ENCODE peak calls at places on chromosomes 16 and 17, in five cellular contexts. E is tibial artery, Q is fibroblast of lung, Z is A549, F is HCT116. X is an unnamed sample.

GRCh38 chr17:73593249-73593965 is 50.8 kb downstream of the SDK2 start:
- DNase-seq in E (no peak), Q (no peak), Z (no peak), F (no peak), X (no peak)

GRCh38 chr16:12815361-12815760 is 11.7 kb upstream of the CPPED1 start:
- DNase-seq in E (no peak), Q (no peak), Z (no peak), F (no peak), X (no peak)

GRCh38 chr16:81497690-81498089 is 53.1 kb downstream of the CMIP start:
- DNase-seq in E (no peak), Q (no peak), Z (no peak), F (no peak), X (no peak)

GRCh38 chr17:52124561-52124960 is 34.0 kb downstream of the CA10 start:
- DNase-seq in E (no peak), Q (no peak), Z (no peak), F (no peak), X (no peak)

GRCh38 chr17:933168-934083 is 46.1 kb downstream of the NXN start:
- DNase-seq in E (no peak), Q (peak; percentile 100), Z (peak; percentile 97), F (peak; percentile 98), X (peak; percentile 47)

GRCh38 chr16:57284206-57284951 is at the start of gene PLLP:
- DNase-seq in E (no peak), Q (peak; percentile 17), Z (peak; percentile 69), F (no peak), X (no peak)

GRCh38 chr16:78704421-78704820 is 605.0 kb downstream of the WWOX start:
- DNase-seq in E (no peak), Q (peak; percentile 34), Z (no peak), F (no peak), X (no peak)

GRCh38 chr17:80855968-80856862 is 135.4 kb upstream of the CHMP6 start:
- DNase-seq in E (peak; percentile 87), Q (peak; percentile 99), Z (peak; percentile 96), F (peak; percentile 94), X (peak; percentile 96)

GRCh38 chr17:61410555-61411089 is 11.0 kb downstream of the TBX2 start:
- DNase-seq in E (peak; percentile 92), Q (peak; percentile 76), Z (no peak), F (no peak), X (peak; percentile 64)

GRCh38 chr17:77634710-77635109 is 323.8 kb upstream of the TNRC6C start:
- DNase-seq in E (no peak), Q (no peak), Z (no peak), F (no peak), X (no peak)

GRCh38 chr17:82458885-82459424 is 414 bp downstream of the NARF start:
- DNase-seq in E (no peak), Q (peak; percentile 34), Z (no peak), F (no peak), X (no peak)

GRCh38 chr16:29757950-29758466 is 12.2 kb upstream of the C16orf54 start:
- DNase-seq in E (no peak), Q (peak; percentile 62), Z (no peak), F (no peak), X (no peak)

GRCh38 chr17:17749921-17750320 is 68.7 kb downstream of the RAI1 start:
- DNase-seq in E (no peak), Q (peak; percentile 45), Z (peak; percentile 81), F (peak; percentile 42), X (peak; percentile 46)

GRCh38 chr16:4937782-4938682 is 1.1 kb upstream of the PPL start:
- DNase-seq in E (no peak), Q (no peak), Z (no peak), F (no peak), X (peak; percentile 38)

GRCh38 chr16:31386157-31386984 is 6.8 kb upstream of the ITGAD start:
- DNase-seq in E (no peak), Q (peak; percentile 71), Z (peak; percentile 37), F (peak; percentile 54), X (no peak)

GRCh38 chr17:49252148-49252682 is 21.6 kb upstream of the PHOSPHO1 start:
- DNase-seq in E (no peak), Q (no peak), Z (no peak), F (no peak), X (no peak)

GRCh38 chr16:15041260-15042011 is 14.4 kb downstream of the NTAN1 start:
- DNase-seq in E (peak; percentile 92), Q (peak; percentile 53), Z (no peak), F (no peak), X (peak; percentile 76)

GRCh38 chr17:2049333-2050245 is 5.3 kb upstream of the HIC1 start:
- DNase-seq in E (peak; percentile 90), Q (peak; percentile 76), Z (peak; percentile 74), F (no peak), X (peak; percentile 73)

GRCh38 chr17:76276461-76277299 is 11.5 kb downstream of the UBALD2 start:
- DNase-seq in E (no peak), Q (peak; percentile 26), Z (no peak), F (no peak), X (no peak)

GRCh38 chr16:29994613-29995329 is 646 bp downstream of the HIRIP3 start:
- DNase-seq in E (peak; percentile 80), Q (peak; percentile 43), Z (no peak), F (no peak), X (no peak)

GRCh38 chr16:50378417-50378816 is 9.6 kb upstream of the BRD7 start:
- DNase-seq in E (no peak), Q (no peak), Z (no peak), F (no peak), X (no peak)

GRCh38 chr17:80882323-80882722 is 109.3 kb upstream of the CHMP6 start:
- DNase-seq in E (no peak), Q (no peak), Z (no peak), F (no peak), X (peak; percentile 0)

GRCh38 chr16:65120811-65121721 is 797 bp downstream of the CDH11 start:
- DNase-seq in E (peak; percentile 69), Q (peak; percentile 55), Z (no peak), F (no peak), X (peak; percentile 10)

GRCh38 chr16:81885976-81886586 is 107.0 kb downstream of the PLCG2 start:
- DNase-seq in E (no peak), Q (peak; percentile 8), Z (peak; percentile 85), F (peak; percentile 40), X (no peak)

GRCh38 chr16:66742409-66742808 is 9.0 kb downstream of the DYNC1LI2 start:
- DNase-seq in E (no peak), Q (peak; percentile 43), Z (no peak), F (no peak), X (no peak)

GRCh38 chr16:66741971-66742396 is 9.4 kb downstream of the DYNC1LI2 start:
- DNase-seq in E (no peak), Q (peak; percentile 72), Z (no peak), F (no peak), X (no peak)

GRCh38 chr16:66741131-66741900 is 10.1 kb downstream of the DYNC1LI2 start:
- DNase-seq in E (peak; percentile 95), Q (peak; percentile 93), Z (peak; percentile 68), F (peak; percentile 48), X (peak; percentile 88)

GRCh38 chr16:66740010-66740409 is 11.4 kb downstream of the DYNC1LI2 start:
- DNase-seq in E (no peak), Q (no peak), Z (peak; percentile 80), F (no peak), X (no peak)

GRCh38 chr16:66740533-66740932 is 10.9 kb downstream of the DYNC1LI2 start:
- DNase-seq in E (no peak), Q (peak; percentile 34), Z (no peak), F (no peak), X (no peak)
- H3K27ac ChIP-seq in E (peak overlapping the region; percentile 71), Q (peak overlapping the region; percentile 73), Z (peak overlapping the region; percentile 83), F (peak overlapping the region; percentile 34), X (peak overlapping the region; percentile 85)

DNA sequence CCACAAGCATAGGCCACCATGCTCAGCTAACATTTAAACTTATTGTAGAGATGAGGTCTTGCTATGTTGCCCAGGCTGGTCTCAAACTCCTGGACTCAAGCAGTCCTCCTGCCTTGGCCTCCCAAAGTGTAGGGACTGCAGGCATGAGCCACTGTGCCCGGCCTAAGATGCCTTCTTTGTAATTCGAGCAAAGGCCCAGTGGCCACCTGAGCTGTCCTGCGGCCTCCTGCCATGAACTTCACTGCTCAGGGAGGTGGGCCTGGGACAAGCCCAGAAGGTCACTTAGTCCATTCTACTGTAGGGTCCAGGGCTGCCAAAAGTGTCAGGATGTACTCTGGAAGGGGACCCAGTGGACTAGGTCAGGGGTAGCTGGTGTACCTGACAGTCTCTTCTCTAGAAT is 30.5 kb downstream of the DHX38 start:
- DNase-seq in E (no peak), Q (no peak), Z (no peak), F (no peak), X (no peak)
- H3K27ac ChIP-seq in E (no peak overlapping the region), Q (no peak overlapping the region), Z (no peak overlapping the region), F (no peak overlapping the region), X (no peak overlapping the region)

DNA sequence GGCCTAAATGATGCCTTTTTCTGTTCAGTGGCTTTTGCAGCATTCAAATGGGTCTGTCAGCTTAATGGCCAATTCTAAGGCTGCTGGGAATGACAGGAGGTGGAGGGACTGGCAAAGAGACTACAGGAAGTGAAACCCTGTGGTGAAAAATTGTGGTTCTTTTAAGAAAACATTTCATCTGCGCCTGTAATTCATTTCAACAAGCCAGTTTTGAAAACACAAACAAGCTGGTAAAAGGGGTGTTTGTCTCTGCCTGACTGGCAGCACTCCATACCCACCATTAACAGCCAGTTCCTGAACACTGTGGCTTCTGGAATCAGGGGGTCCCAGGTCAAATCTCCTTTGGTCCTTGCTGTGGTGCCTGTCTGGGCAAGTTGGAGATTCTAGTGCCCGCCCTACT is 3.6 kb upstream of the KDM8 start:
- DNase-seq in E (no peak), Q (peak; percentile 6), Z (no peak), F (no peak), X (no peak)
- H3K27ac ChIP-seq in E (no peak overlapping the region), Q (no peak overlapping the region), Z (no peak overlapping the region), F (no peak overlapping the region), X (no peak overlapping the region)

DNA sequence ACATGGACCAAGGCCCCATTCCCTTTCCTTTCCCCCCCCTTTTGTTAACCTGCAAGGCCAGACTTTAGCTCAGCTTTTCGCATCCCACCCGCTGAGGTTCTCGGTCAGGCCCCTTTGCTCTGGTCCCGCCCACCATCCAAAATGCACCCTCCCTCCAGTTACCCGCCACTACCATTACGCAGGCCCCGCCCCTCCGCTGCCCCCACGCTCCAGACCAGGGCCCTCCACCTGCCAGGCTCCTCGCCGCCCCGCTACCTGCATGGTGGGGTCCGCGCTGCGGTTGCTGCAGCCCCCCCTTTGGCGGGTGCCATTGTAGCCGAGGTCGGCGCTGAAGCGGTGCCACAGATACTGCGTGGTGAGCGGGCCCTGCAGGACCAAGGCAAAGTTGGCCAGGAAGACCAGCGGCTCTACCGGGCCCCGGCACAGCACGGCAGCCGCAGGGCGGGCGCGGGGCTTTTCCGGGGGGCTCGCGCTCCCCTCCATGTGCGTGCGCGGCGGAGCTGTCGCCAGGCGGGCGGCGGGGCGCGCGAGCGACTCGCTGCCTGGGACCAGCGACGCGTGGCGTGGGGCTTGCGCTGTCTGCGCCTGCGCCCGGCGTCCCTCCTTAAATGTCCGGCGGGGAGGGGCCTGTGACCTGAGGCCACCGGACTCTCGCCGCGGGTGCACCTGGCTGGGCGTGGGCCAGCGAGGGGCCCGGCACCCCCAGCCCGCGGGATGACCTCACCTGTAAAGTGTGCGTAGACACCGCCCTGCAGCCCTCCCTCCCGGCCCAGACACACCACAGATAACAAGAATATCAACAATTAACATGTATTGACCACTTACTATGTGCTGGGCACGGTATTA is at the start of gene SLC46A1:
- DNase-seq in E (peak; percentile 82), Q (peak; percentile 38), Z (peak; percentile 76), F (no peak), X (no peak)
- H3K27ac ChIP-seq in E (peak within 1 kb of the TSS; percentile 60), Q (no peak within 1 kb of the TSS), Z (peak within 1 kb of the TSS; percentile 89), F (peak within 1 kb of the TSS; percentile 70), X (no peak within 1 kb of the TSS)

X was measured in gastrocnemius medialis.